ENCODE peak calls at places on chromosomes 12 and 14, in four cellular contexts. H, E, P and Y are unnamed samples.

GRCh38 chr14:105477659-105478623 is 3.3 kb downstream of the CRIP2 start:
- DNase-seq in H (no peak), E (no peak), P (no peak), Y (peak; percentile 36)

GRCh38 chr12:24418157-24418556 is 468.7 kb upstream of the SOX5 start:
- DNase-seq in H (no peak), E (no peak), P (no peak), Y (no peak)

GRCh38 chr14:92644601-92645515 is 103.6 kb downstream of the LGMN start:
- DNase-seq in H (no peak), E (no peak), P (no peak), Y (no peak)

GRCh38 chr12:10167588-10167987 is 4.3 kb downstream of the OLR1 start:
- DNase-seq in H (no peak), E (no peak), P (no peak), Y (no peak)

GRCh38 chr12:39165338-39165737 is 259.9 kb upstream of the CPNE8 start:
- DNase-seq in H (no peak), E (no peak), P (no peak), Y (no peak)

GRCh38 chr14:52356025-52356424 is 41.9 kb downstream of the PTGER2 start:
- DNase-seq in H (no peak), E (no peak), P (no peak), Y (no peak)

GRCh38 chr12:110670161-110670701 is 18.7 kb downstream of the HVCN1 start:
- DNase-seq in H (no peak), E (peak; percentile 66), P (no peak), Y (no peak)

GRCh38 chr12:75705749-75706719 is 194.6 kb upstream of the KRR1 start:
- DNase-seq in H (peak; percentile 51), E (no peak), P (no peak), Y (peak; percentile 64)

GRCh38 chr14:59582845-59583509 is 6.4 kb upstream of the CCDC175 start:
- DNase-seq in H (no peak), E (no peak), P (no peak), Y (no peak)